ENCODE peak calls at places on chromosomes 11 and 22, in eight cellular contexts. B, C, T, Z, A, V, H and S are unnamed samples.

GRCh38 chr22:23527971-23528740 is 51.9 kb downstream of the IGLL1 start:
- DNase-seq in B (peak), C (peak), T (no peak), Z (no peak), A (no peak), V (no peak), H (no peak), S (no peak)

GRCh38 chr11:75014129-75014528 is 25.4 kb downstream of the NEU3 start:
- DNase-seq in B (no peak), C (no peak), T (no peak), Z (peak), A (peak), V (no peak), H (no peak), S (no peak)

GRCh38 chr11:67025750-67026149 is 2.8 kb downstream of the SYT12 start:
- DNase-seq in B (no peak), C (no peak), T (no peak), Z (no peak), A (no peak), V (no peak), H (no peak), S (no peak)

GRCh38 chr11:115256326-115257197 is 247.7 kb downstream of the CADM1 start:
- DNase-seq in B (no peak), C (no peak), T (no peak), Z (no peak), A (no peak), V (no peak), H (peak), S (peak)

GRCh38 chr11:80860632-80861031 is 1419.8 kb upstream of the TENM4 start:
- DNase-seq in B (no peak), C (no peak), T (no peak), Z (peak), A (no peak), V (no peak), H (no peak), S (no peak)

GRCh38 chr11:11998091-11998781 is 10.2 kb downstream of the DKK3 start:
- DNase-seq in B (no peak), C (no peak), T (no peak), Z (peak), A (no peak), V (no peak), H (no peak), S (no peak)

GRCh38 chr11:86156397-86156977 is 87.6 kb upstream of the PICALM start:
- DNase-seq in B (no peak), C (peak), T (no peak), Z (no peak), A (no peak), V (no peak), H (no peak), S (no peak)

GRCh38 chr11:65487467-65488272 is 11.2 kb upstream of the MALAT1 start:
- DNase-seq in B (peak), C (peak), T (peak), Z (peak), A (peak), V (peak), H (peak), S (peak)

GRCh38 chr11:68312117-68312779 is at the start of gene LRP5:
- DNase-seq in B (peak), C (no peak), T (no peak), Z (peak), A (no peak), V (no peak), H (peak), S (peak)

GRCh38 chr11:109039611-109040010 is 374.7 kb downstream of the DDX10 start:
- DNase-seq in B (no peak), C (no peak), T (no peak), Z (peak), A (no peak), V (no peak), H (no peak), S (no peak)

GRCh38 chr11:72818971-72819370 is 4.8 kb downstream of the ATG16L2 start:
- DNase-seq in B (no peak), C (no peak), T (no peak), Z (no peak), A (no peak), V (no peak), H (no peak), S (no peak)

GRCh38 chr22:39474351-39474991 is 17.7 kb downstream of the MGAT3 start:
- DNase-seq in B (no peak), C (no peak), T (no peak), Z (no peak), A (no peak), V (no peak), H (peak), S (peak)

GRCh38 chr22:43179151-43179910 is 7.6 kb downstream of the TTLL12 start:
- DNase-seq in B (no peak), C (no peak), T (no peak), Z (no peak), A (no peak), V (no peak), H (no peak), S (no peak)

GRCh38 chr11:118004543-118005223 is 18.5 kb downstream of the IL10RA start:
- DNase-seq in B (no peak), C (no peak), T (no peak), Z (no peak), A (no peak), V (no peak), H (no peak), S (no peak)

GRCh38 chr11:60838132-60838531 is 3.8 kb upstream of the CCDC86 start:
- DNase-seq in B (no peak), C (no peak), T (no peak), Z (no peak), A (no peak), V (no peak), H (peak), S (peak)

GRCh38 chr11:62461740-62462522 is 43.1 kb downstream of the SCGB1A1 start:
- DNase-seq in B (no peak), C (no peak), T (no peak), Z (peak), A (no peak), V (no peak), H (no peak), S (peak)

GRCh38 chr22:49664891-49665290 is 162.8 kb downstream of the BRD1 start:
- DNase-seq in B (peak), C (no peak), T (no peak), Z (no peak), A (no peak), V (no peak), H (peak), S (no peak)

GRCh38 chr11:9574556-9574805 is 1.0 kb downstream of the WEE1 start:
- DNase-seq in B (no peak), C (peak), T (no peak), Z (peak), A (no peak), V (no peak), H (peak), S (peak)

GRCh38 chr11:117887431-117888139 is 11.1 kb upstream of the FXYD6 start:
- DNase-seq in B (no peak), C (no peak), T (no peak), Z (no peak), A (no peak), V (no peak), H (peak), S (no peak)

GRCh38 chr11:66338276-66339162 is 2.3 kb upstream of the RIN1 start:
- DNase-seq in B (peak), C (no peak), T (no peak), Z (no peak), A (no peak), V (no peak), H (no peak), S (no peak)

GRCh38 chr11:73335204-73335923 is 27.3 kb downstream of the ARHGEF17 start:
- DNase-seq in B (peak), C (peak), T (peak), Z (peak), A (peak), V (no peak), H (peak), S (peak)

GRCh38 chr11:104073950-104074349 is 37.5 kb downstream of the DDI1 start:
- DNase-seq in B (no peak), C (peak), T (no peak), Z (peak), A (no peak), V (no peak), H (no peak), S (no peak)

GRCh38 chr11:121237686-121238658 is 54.6 kb upstream of the SC5D start:
- DNase-seq in B (no peak), C (no peak), T (no peak), Z (peak), A (peak), V (no peak), H (peak), S (peak)

GRCh38 chr11:60937144-60937527 is 12.9 kb downstream of the TMEM132A start:
- DNase-seq in B (no peak), C (no peak), T (no peak), Z (no peak), A (peak), V (no peak), H (no peak), S (no peak)

GRCh38 chr11:118706546-118706825 is 27.0 kb upstream of the TREH start:
- DNase-seq in B (no peak), C (no peak), T (no peak), Z (no peak), A (no peak), V (no peak), H (no peak), S (no peak)

GRCh38 chr11:83256602-83257340 is 29.4 kb downstream of the CCDC90B start:
- DNase-seq in B (no peak), C (no peak), T (no peak), Z (no peak), A (no peak), V (no peak), H (no peak), S (no peak)

GRCh38 chr11:88431675-88432341 is 94.3 kb upstream of the CTSC start:
- DNase-seq in B (no peak), C (no peak), T (no peak), Z (no peak), A (no peak), V (no peak), H (no peak), S (no peak)

GRCh38 chr11:116537121-116537520 is 235.7 kb downstream of the BUD13 start:
- DNase-seq in B (peak), C (no peak), T (no peak), Z (no peak), A (no peak), V (no peak), H (peak), S (no peak)

GRCh38 chr11:133937468-133937867 is 19.3 kb downstream of the IGSF9B start:
- DNase-seq in B (no peak), C (no peak), T (no peak), Z (no peak), A (no peak), V (no peak), H (no peak), S (no peak)

GRCh38 chr11:36750349-36750748 is 152.3 kb upstream of the RAG2 start:
- DNase-seq in B (no peak), C (no peak), T (no peak), Z (no peak), A (no peak), V (no peak), H (no peak), S (no peak)

GRCh38 chr11:110022548-110022947 is 70.6 kb upstream of the ZC3H12C start:
- DNase-seq in B (no peak), C (no peak), T (no peak), Z (peak), A (no peak), V (no peak), H (no peak), S (no peak)

GRCh38 chr11:72665911-72666472 is 8.2 kb downstream of the PDE2A start:
- DNase-seq in B (no peak), C (no peak), T (no peak), Z (no peak), A (no peak), V (no peak), H (peak), S (no peak)

GRCh38 chr11:7281083-7281482 is 29.4 kb downstream of the SYT9 start:
- DNase-seq in B (no peak), C (no peak), T (no peak), Z (peak), A (no peak), V (no peak), H (no peak), S (no peak)

GRCh38 chr11:132605794-132606570 is 926.3 kb downstream of the OPCML start:
- DNase-seq in B (no peak), C (no peak), T (no peak), Z (no peak), A (no peak), V (no peak), H (no peak), S (no peak)

GRCh38 chr11:38014405-38014804 is 1416.4 kb upstream of the RAG2 start:
- DNase-seq in B (no peak), C (no peak), T (no peak), Z (peak), A (no peak), V (no peak), H (no peak), S (peak)

GRCh38 chr22:48939441-48940265 is 888.0 kb downstream of the BRD1 start:
- DNase-seq in B (peak), C (no peak), T (no peak), Z (no peak), A (no peak), V (no peak), H (peak), S (no peak)

GRCh38 chr11:117833401-117833891 is 8.9 kb upstream of the FXYD2 start:
- DNase-seq in B (peak), C (no peak), T (no peak), Z (no peak), A (peak), V (no peak), H (peak), S (no peak)

GRCh38 chr22:35649026-35649553 is 844 bp downstream of the APOL6 start:
- DNase-seq in B (no peak), C (no peak), T (no peak), Z (no peak), A (no peak), V (no peak), H (no peak), S (no peak)
- H3K4me3 ChIP-seq in B (peak), C (peak), T (peak), Z (peak), A (peak), V (peak), H (no peak), S (no peak)

GRCh38 chr11:126185200-126186030 is 26.0 kb downstream of the RPUSD4 start:
- DNase-seq in B (no peak), C (no peak), T (no peak), Z (no peak), A (no peak), V (no peak), H (no peak), S (no peak)

GRCh38 chr11:126188332-126189108 is 22.9 kb downstream of the RPUSD4 start:
- DNase-seq in B (no peak), C (no peak), T (no peak), Z (no peak), A (no peak), V (no peak), H (no peak), S (no peak)

GRCh38 chr11:126186031-126186698 is 25.3 kb downstream of the RPUSD4 start:
- DNase-seq in B (no peak), C (no peak), T (no peak), Z (no peak), A (peak), V (no peak), H (no peak), S (peak)

GRCh38 chr11:126189109-126189929 is 22.1 kb downstream of the RPUSD4 start:
- DNase-seq in B (no peak), C (no peak), T (no peak), Z (no peak), A (no peak), V (no peak), H (no peak), S (no peak)

DNA sequence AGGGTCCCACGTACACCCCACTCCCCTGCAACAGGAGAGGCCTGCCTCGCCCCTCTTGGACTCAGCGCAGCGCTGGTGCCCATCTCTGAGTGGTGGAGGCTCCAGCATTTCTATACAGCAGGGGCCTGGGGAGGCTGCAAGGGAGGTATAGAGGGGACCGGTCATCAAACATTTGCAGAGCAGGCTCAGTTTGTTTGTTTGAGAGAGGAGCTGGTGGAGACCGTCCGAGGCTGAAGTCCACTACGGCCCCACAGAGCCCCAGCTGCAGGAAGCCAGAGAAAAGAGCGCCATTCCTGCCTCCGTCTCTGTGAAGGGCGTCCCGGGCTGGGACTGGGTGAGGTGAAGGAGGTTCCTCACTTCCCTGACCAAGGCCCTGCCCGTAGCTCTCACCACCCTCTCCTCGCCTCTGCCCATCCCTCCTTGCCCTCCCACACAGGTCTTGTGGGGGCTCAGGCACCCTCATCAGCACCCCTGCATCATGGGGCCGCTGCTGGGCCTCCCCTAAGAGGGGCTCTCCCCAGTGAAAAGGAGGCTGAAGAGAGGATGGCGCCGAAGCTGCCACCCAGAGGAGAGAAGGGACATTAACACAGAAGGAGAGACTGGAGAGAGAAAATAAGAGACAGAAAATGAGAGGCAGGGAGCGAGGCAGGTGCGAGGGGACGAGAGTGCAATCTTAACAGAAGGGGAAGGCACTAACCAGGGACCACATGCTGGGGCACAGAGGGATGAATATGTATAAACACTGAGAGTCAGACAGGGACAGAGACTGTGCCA is 24.6 kb downstream of the RPUSD4 start:
- DNase-seq in B (no peak), C (no peak), T (no peak), Z (no peak), A (no peak), V (no peak), H (no peak), S (no peak)
- TF ChIP-seq CTCF in B (peak), C (no peak), T (no peak), Z (peak), A (no peak), V (no peak), H (peak), S (peak)

DNA sequence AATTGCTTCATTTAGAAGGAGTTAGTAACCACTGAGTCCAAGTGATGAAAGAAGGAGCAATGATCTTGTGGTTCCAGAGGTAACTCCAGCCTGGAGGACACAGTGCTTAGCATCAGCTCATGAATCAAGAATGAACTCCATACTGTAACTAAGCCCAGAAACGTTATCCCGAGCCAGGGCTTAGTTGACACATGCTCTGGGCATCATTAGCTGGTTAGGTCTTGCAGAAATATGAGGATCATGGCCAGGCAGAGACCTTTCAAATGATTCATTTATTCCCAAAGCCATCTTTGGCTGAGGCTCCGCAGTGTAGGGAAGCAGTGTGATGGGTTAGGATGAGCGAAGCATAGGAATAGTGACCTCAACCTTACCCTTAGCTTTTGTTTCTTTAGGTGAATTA is 277.4 kb downstream of the FAM76B start:
- DNase-seq in B (peak), C (no peak), T (no peak), Z (peak), A (no peak), V (no peak), H (no peak), S (no peak)
- H3K4me3 ChIP-seq in B (no peak), C (no peak), T (no peak), Z (no peak), A (no peak), V (no peak), H (no peak), S (no peak)

DNA sequence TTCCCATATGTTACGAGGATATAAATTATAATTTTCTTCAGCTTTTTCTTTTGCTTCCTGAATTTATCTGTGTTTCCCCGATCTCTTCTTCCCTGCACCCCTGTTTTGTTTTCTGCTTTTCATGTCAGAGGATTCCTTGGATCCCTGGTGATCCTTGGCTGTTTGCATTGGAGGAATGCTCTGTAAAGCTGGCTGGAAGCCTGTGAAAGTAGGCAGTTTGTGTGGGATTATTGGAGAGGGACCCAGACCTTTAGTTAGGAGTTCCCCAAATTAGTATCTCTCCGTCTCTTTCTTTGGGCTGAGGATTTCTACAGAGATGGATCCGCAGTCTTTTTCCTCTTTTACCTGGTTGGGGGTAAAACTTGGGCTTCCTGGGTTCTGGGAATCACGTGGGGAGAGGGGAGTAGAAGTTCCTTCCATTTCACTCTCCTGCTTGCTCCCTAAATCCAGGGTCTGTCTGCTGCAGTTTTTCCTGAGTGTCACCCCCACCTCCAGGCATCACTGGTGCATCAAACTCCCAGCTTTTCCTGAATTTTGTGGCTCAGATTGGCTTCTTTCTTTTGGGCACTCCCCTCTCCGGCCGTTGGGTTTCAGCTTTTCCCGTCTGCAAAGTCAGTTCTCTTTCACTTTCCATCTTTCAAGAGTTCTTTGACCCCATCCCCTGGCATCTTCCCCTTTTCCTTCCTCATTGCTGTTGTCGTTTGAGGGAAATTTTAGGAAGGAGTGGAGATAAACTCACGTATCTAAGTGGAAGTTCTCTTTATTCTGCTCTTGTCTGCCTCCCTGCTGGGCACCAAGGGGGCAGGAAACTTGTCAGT is 79.1 kb upstream of the ALX4 start:
- DNase-seq in B (no peak), C (no peak), T (no peak), Z (no peak), A (no peak), V (no peak), H (no peak), S (no peak)
- TF ChIP-seq CTCF in B (no peak), C (no peak), T (no peak), Z (no peak), A (no peak), V (no peak), H (no peak), S (no peak)

DNA sequence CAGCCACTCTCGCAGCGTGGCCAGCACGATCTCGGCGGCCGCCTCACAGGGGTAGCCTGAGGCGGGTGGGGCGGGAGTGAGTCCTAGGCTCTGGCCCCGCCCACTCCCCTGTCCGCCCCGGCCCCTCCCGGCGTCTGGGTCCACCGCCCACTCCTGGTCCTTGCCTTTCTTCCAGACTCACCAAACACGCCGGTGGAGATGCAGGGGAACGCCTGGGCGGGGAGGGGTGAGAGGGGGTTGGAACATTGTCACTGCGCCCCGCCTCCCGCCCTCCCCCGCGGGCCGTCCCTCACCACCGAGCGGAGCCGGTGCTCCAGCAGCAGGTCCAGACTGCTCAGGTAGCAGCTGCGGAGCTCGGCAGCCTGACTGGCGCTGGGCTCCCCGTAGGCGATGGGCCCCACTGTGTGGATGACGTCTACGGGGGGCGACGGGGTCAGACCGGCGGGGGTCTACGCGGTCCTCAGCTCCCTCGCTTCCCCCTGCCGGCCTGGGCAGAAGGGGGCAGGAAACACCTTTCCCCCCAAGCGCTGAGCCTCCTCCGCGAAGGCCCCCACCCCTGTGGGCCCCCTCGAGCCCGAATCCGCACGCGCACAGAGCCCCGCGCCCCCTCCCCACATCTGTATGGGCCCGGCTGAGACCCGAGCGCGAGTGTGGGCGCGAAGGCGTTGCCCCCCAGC is 13.2 kb downstream of the OTUB1 start:
- DNase-seq in B (peak), C (no peak), T (no peak), Z (peak), A (peak), V (no peak), H (peak), S (peak)
- H3K4me3 ChIP-seq in B (no peak), C (no peak), T (peak), Z (no peak), A (peak), V (peak), H (no peak), S (peak)